ENCODE peak calls at places on chromosomes 16 and 17, in six cellular contexts. A, Q, I, Z, T and E are unnamed samples.

GRCh38 chr17:17928422-17929386 is 43.5 kb downstream of the TOM1L2 start:
- DNase-seq in A (no peak), Q (no peak), I (no peak), Z (no peak), T (no peak), E (no peak)

GRCh38 chr17:48555183-48555615 is 10.3 kb upstream of the HOXB2 start:
- DNase-seq in A (no peak), Q (peak), I (no peak), Z (no peak), T (no peak), E (no peak)

GRCh38 chr16:47503936-47504335 is 42.8 kb downstream of the PHKB start:
- DNase-seq in A (no peak), Q (no peak), I (no peak), Z (no peak), T (no peak), E (no peak)

GRCh38 chr17:76252040-76252954 is 12.0 kb upstream of the RNF157 start:
- DNase-seq in A (no peak), Q (no peak), I (no peak), Z (no peak), T (peak), E (peak)

GRCh38 chr17:17851603-17852002 is 14.8 kb upstream of the SREBF1 start:
- DNase-seq in A (no peak), Q (no peak), I (no peak), Z (no peak), T (no peak), E (no peak)

GRCh38 chr17:82973456-82974135 is 105.8 kb upstream of the METRNL start:
- DNase-seq in A (no peak), Q (no peak), I (no peak), Z (no peak), T (no peak), E (no peak)

GRCh38 chr17:2921443-2921842 is 125.2 kb downstream of the RAP1GAP2 start:
- DNase-seq in A (no peak), Q (no peak), I (no peak), Z (no peak), T (no peak), E (no peak)

GRCh38 chr16:11794991-11795886 is 1.8 kb downstream of the ZC3H7A start:
- DNase-seq in A (no peak), Q (no peak), I (no peak), Z (no peak), T (no peak), E (no peak)

GRCh38 chr17:57921342-57921741 is 33.9 kb downstream of the CUEDC1 start:
- DNase-seq in A (no peak), Q (peak), I (no peak), Z (no peak), T (no peak), E (no peak)

GRCh38 chr17:28221751-28222414 is 97.1 kb upstream of the TMEM97 start:
- DNase-seq in A (no peak), Q (no peak), I (no peak), Z (no peak), T (no peak), E (no peak)

GRCh38 chr17:77329741-77330531 is 189.2 kb downstream of the SEC14L1 start:
- DNase-seq in A (no peak), Q (no peak), I (no peak), Z (no peak), T (no peak), E (no peak)